ENCODE peak calls at places on chromosomes 5 and 9, in six cellular contexts. X is BJ, V is GM12878, W is WERI-Rb-1, J is colonic mucosa, O is mammary epithelial cell. M is an unnamed sample.

GRCh38 chr9:20508242-20508641 is 114.1 kb downstream of the MLLT3 start:
- DNase-seq in W (no peak), X (no peak), V (no peak), J (no peak), O (no peak), M (no peak)

GRCh38 chr5:125198270-125198974 is 452.0 kb upstream of the ZNF608 start:
- DNase-seq in V (no peak), J (peak; percentile 75), X (peak; percentile 36), O (peak; percentile 21), W (peak; percentile 93), M (peak; percentile 23)

GRCh38 chr5:10301266-10301665 is 6.4 kb downstream of the CMBL start:
- DNase-seq in O (no peak), X (no peak), J (peak; percentile 71), W (no peak), V (no peak), M (peak; percentile 49)

GRCh38 chr9:37496020-37496419 is 10.3 kb downstream of the POLR1E start:
- DNase-seq in J (no peak), O (no peak), W (no peak), V (no peak), X (no peak), M (no peak)

GRCh38 chr5:79694652-79695051 is 5.0 kb downstream of the CMYA5 start:
- DNase-seq in X (no peak), V (no peak), O (no peak), W (no peak), J (no peak), M (no peak)

GRCh38 chr5:66741394-66741793 is 145.2 kb downstream of the MAST4 start:
- DNase-seq in V (no peak), W (no peak), J (peak; percentile 41), O (no peak), X (no peak), M (no peak)

GRCh38 chr9:132743886-132744544 is 73.8 kb downstream of the GTF3C4 start:
- DNase-seq in V (no peak), O (no peak), X (no peak), J (no peak), W (peak; percentile 28), M (no peak)

GRCh38 chr9:133397895-133398294 is 19.9 kb downstream of the REXO4 start:
- DNase-seq in O (no peak), X (no peak), V (no peak), J (no peak), W (no peak), M (no peak)

GRCh38 chr5:67014191-67014590 is 182.4 kb downstream of the CD180 start:
- DNase-seq in X (no peak), V (no peak), O (no peak), J (no peak), W (no peak), M (no peak)

DNA sequence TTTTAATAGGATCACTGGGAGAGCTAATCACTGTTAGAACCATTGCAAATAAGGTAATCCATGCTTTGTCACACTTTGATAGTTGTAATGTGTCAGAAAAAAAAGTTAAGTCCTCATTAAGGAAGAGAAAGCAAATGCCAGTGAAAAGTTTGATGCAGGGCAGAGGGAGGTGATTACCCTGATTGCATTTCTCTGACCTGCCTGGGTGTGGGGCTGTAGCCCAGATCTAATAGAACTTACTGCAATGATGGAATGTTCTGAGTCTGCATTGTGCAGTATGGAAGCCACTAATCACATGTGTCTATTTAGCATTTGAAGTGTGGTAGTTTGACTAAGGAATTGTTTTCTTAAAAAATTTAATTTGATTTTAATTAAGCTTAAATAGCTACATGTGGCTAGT is 202.7 kb downstream of the ATP10B start:
- DNase-seq in W (peak; percentile 9), V (no peak), X (no peak), J (no peak), O (peak; percentile 16), M (peak; percentile 10)
- TF ChIP-seq CTCF in W (peak; percentile 48), V (peak; percentile 45), X (no peak), J (peak; percentile 34), O (peak; percentile 44), M (peak; percentile 48)

DNA sequence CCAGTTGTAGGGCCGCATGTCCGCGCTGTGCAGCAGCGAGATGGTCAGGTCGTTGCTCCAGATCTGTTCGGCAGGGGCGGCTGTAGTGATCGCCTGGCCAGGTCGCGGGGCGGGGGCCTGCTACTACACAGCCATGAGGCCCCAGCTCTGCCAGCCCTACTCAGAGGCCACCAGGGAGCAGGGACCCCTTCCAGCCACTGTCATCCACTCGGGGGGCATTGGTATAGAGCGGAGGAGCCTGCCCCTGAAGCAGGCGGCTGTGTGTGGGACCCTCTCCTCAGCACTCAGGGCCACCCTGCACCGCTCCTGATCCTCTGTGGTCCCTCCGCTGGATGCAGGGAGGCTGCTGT is 1.7 kb downstream of the FBXW5 start:
- DNase-seq in X (no peak), W (no peak), O (no peak), V (no peak), J (no peak), M (no peak)
- H3K4me3 ChIP-seq in X (peak overlapping the region; percentile 96), W (no peak overlapping the region), O (no peak overlapping the region), V (peak overlapping the region; percentile 98), J (peak overlapping the region; percentile 99), M (no peak overlapping the region)

GRCh38 chr5:53937467-53937866 is 372.9 kb downstream of the ARL15 start:
- DNase-seq in V (no peak), W (no peak), O (no peak), X (no peak), J (no peak), M (no peak)
- H3K27me3 ChIP-seq in V (no peaks in the 10 kb centered on the region), W (no peaks in the 10 kb centered on the region), O (no peaks in the 10 kb centered on the region), X (no peaks in the 10 kb centered on the region), J (no peaks in the 10 kb centered on the region), M (no peaks in the 10 kb centered on the region)

DNA sequence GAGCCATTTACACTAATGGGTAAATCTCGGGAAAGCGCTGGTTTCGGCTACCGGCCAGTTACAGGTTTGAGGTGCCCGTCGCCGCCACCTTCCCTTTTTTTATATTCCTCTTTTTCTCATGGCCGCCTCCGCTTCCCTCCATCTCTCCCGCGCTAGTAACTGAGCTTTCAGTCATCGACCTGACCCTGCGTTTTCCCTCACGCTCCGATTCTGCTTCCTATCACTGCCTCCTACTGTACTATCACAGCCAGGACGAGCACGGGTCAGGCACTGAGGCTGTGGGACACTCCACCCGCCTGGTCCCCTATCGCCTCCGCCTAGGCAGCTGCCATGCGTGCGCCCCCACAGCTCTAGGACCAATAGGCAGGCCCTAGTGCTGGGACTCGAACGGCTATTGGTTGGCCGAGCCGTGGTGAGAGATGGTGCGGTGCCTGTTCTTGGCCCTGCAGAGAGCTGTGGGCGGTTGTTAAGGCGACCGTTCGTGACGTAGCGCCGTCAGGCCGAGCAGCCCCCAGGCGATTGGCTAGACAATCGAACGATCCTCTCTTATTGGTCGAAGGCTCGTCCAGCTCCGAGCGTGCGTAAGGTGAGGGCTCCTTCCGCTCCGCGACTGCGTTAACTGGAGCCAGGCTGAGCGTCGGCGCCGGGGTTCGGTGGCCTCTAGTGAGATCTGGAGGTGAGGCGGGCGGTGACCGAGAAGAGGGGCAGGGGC is at the start of gene HMGCR:
- DNase-seq in O (peak; percentile 100), J (peak; percentile 98), X (peak; percentile 98), W (peak; percentile 99), V (peak; percentile 98), M (peak; percentile 99)
- TF ChIP-seq CTCF in O (peak; percentile 24), J (no peak), X (peak; percentile 44), W (peak; percentile 63), V (peak; percentile 42), M (peak; percentile 28)

M was measured in bronchial epithelial cell.